ENCODE peak calls at places on chromosomes 4 and X, in nine cellular contexts. One of them, this sample, is unnamed.

GRCh38 chr4:61380865-61381264 is 180.7 kb downstream of the ADGRL3 start:
- DNase-seq in anterior cingulate cortex: no peak
- DNase-seq in non-pigmented ciliary epithelial cell: no peak
- DNase-seq in stimulated activated CD4-positive, alpha-beta T cell treated with anti-CD3 and anti-CD28 coated beads, Interleukin-1b, Interleukin-23, amount 100 ng/mL, for 48 hours: no peak
- DNase-seq in cardiac fibroblast: no peak
- DNase-seq in mesenchymal stem cell: no peak
- DNase-seq in head of caudate nucleus: no peak
- DNase-seq in GM03348: no peak
- DNase-seq in posterior cingulate gyrus: no peak
- DNase-seq in this sample: no peak

GRCh38 chrX:46957299-46957698 is 45.1 kb downstream of the JADE3 start:
- DNase-seq in anterior cingulate cortex: no peak
- DNase-seq in non-pigmented ciliary epithelial cell: no peak
- DNase-seq in stimulated activated CD4-positive, alpha-beta T cell treated with anti-CD3 and anti-CD28 coated beads, Interleukin-1b, Interleukin-23, amount 100 ng/mL, for 48 hours: no peak
- DNase-seq in cardiac fibroblast: no peak
- DNase-seq in mesenchymal stem cell: no peak
- DNase-seq in head of caudate nucleus: no peak
- DNase-seq in GM03348: no peak
- DNase-seq in posterior cingulate gyrus: no peak
- DNase-seq in this sample: no peak

GRCh38 chr4:47704693-47705325 is 133.1 kb downstream of the CORIN start:
- DNase-seq in anterior cingulate cortex: peak; percentile 6
- DNase-seq in non-pigmented ciliary epithelial cell: no peak
- DNase-seq in stimulated activated CD4-positive, alpha-beta T cell treated with anti-CD3 and anti-CD28 coated beads, Interleukin-1b, Interleukin-23, amount 100 ng/mL, for 48 hours: peak; percentile 10
- DNase-seq in cardiac fibroblast: peak; percentile 36
- DNase-seq in mesenchymal stem cell: peak; percentile 59
- DNase-seq in head of caudate nucleus: peak; percentile 26
- DNase-seq in GM03348: peak; percentile 41
- DNase-seq in posterior cingulate gyrus: no peak
- DNase-seq in this sample: no peak

GRCh38 chr4:75821966-75822365 is 80.3 kb downstream of the PPEF2 start:
- DNase-seq in anterior cingulate cortex: no peak
- DNase-seq in non-pigmented ciliary epithelial cell: no peak
- DNase-seq in stimulated activated CD4-positive, alpha-beta T cell treated with anti-CD3 and anti-CD28 coated beads, Interleukin-1b, Interleukin-23, amount 100 ng/mL, for 48 hours: no peak
- DNase-seq in cardiac fibroblast: peak; percentile 26
- DNase-seq in mesenchymal stem cell: no peak
- DNase-seq in head of caudate nucleus: no peak
- DNase-seq in GM03348: no peak
- DNase-seq in posterior cingulate gyrus: no peak
- DNase-seq in this sample: no peak

GRCh38 chrX:47172549-47172948 is 21.1 kb upstream of the UBA1 start:
- DNase-seq in anterior cingulate cortex: no peak
- DNase-seq in non-pigmented ciliary epithelial cell: no peak
- DNase-seq in stimulated activated CD4-positive, alpha-beta T cell treated with anti-CD3 and anti-CD28 coated beads, Interleukin-1b, Interleukin-23, amount 100 ng/mL, for 48 hours: no peak
- DNase-seq in cardiac fibroblast: no peak
- DNase-seq in mesenchymal stem cell: no peak
- DNase-seq in head of caudate nucleus: no peak
- DNase-seq in GM03348: no peak
- DNase-seq in posterior cingulate gyrus: no peak
- DNase-seq in this sample: no peak

GRCh38 chrX:24672701-24673190 is 21.0 kb upstream of the POLA1 start:
- DNase-seq in anterior cingulate cortex: peak; percentile 10
- DNase-seq in non-pigmented ciliary epithelial cell: no peak
- DNase-seq in stimulated activated CD4-positive, alpha-beta T cell treated with anti-CD3 and anti-CD28 coated beads, Interleukin-1b, Interleukin-23, amount 100 ng/mL, for 48 hours: no peak
- DNase-seq in cardiac fibroblast: no peak
- DNase-seq in mesenchymal stem cell: no peak
- DNase-seq in head of caudate nucleus: peak; percentile 51
- DNase-seq in GM03348: no peak
- DNase-seq in posterior cingulate gyrus: no peak
- DNase-seq in this sample: peak; percentile 58

GRCh38 chrX:54786972-54787371 is 11.1 kb downstream of the ITIH6 start:
- DNase-seq in anterior cingulate cortex: no peak
- DNase-seq in non-pigmented ciliary epithelial cell: no peak
- DNase-seq in stimulated activated CD4-positive, alpha-beta T cell treated with anti-CD3 and anti-CD28 coated beads, Interleukin-1b, Interleukin-23, amount 100 ng/mL, for 48 hours: peak; percentile 29
- DNase-seq in cardiac fibroblast: no peak
- DNase-seq in mesenchymal stem cell: no peak
- DNase-seq in head of caudate nucleus: no peak
- DNase-seq in GM03348: no peak
- DNase-seq in posterior cingulate gyrus: no peak
- DNase-seq in this sample: no peak

GRCh38 chr4:185993328-185993973 is 75.5 kb upstream of the TLR3 start:
- DNase-seq in anterior cingulate cortex: no peak
- DNase-seq in non-pigmented ciliary epithelial cell: no peak
- DNase-seq in stimulated activated CD4-positive, alpha-beta T cell treated with anti-CD3 and anti-CD28 coated beads, Interleukin-1b, Interleukin-23, amount 100 ng/mL, for 48 hours: no peak
- DNase-seq in cardiac fibroblast: no peak
- DNase-seq in mesenchymal stem cell: no peak
- DNase-seq in head of caudate nucleus: no peak
- DNase-seq in GM03348: no peak
- DNase-seq in posterior cingulate gyrus: no peak
- DNase-seq in this sample: no peak

GRCh38 chr4:176226736-176227135 is 31.4 kb upstream of the SPATA4 start:
- DNase-seq in anterior cingulate cortex: no peak
- DNase-seq in non-pigmented ciliary epithelial cell: no peak
- DNase-seq in stimulated activated CD4-positive, alpha-beta T cell treated with anti-CD3 and anti-CD28 coated beads, Interleukin-1b, Interleukin-23, amount 100 ng/mL, for 48 hours: no peak
- DNase-seq in cardiac fibroblast: no peak
- DNase-seq in mesenchymal stem cell: peak; percentile 9
- DNase-seq in head of caudate nucleus: no peak
- DNase-seq in GM03348: no peak
- DNase-seq in posterior cingulate gyrus: no peak
- DNase-seq in this sample: no peak

GRCh38 chr4:3812211-3812934 is 46.2 kb downstream of the ADRA2C start:
- DNase-seq in anterior cingulate cortex: no peak
- DNase-seq in non-pigmented ciliary epithelial cell: no peak
- DNase-seq in stimulated activated CD4-positive, alpha-beta T cell treated with anti-CD3 and anti-CD28 coated beads, Interleukin-1b, Interleukin-23, amount 100 ng/mL, for 48 hours: no peak
- DNase-seq in cardiac fibroblast: no peak
- DNase-seq in mesenchymal stem cell: no peak
- DNase-seq in head of caudate nucleus: no peak
- DNase-seq in GM03348: no peak
- DNase-seq in posterior cingulate gyrus: no peak
- DNase-seq in this sample: no peak

GRCh38 chr4:7867701-7868429 is 71.8 kb downstream of the AFAP1 start:
- DNase-seq in anterior cingulate cortex: no peak
- DNase-seq in non-pigmented ciliary epithelial cell: no peak
- DNase-seq in stimulated activated CD4-positive, alpha-beta T cell treated with anti-CD3 and anti-CD28 coated beads, Interleukin-1b, Interleukin-23, amount 100 ng/mL, for 48 hours: no peak
- DNase-seq in cardiac fibroblast: no peak
- DNase-seq in mesenchymal stem cell: peak; percentile 34
- DNase-seq in head of caudate nucleus: no peak
- DNase-seq in GM03348: peak; percentile 42
- DNase-seq in posterior cingulate gyrus: no peak
- DNase-seq in this sample: no peak

GRCh38 chr4:97942137-97942536 is 201.1 kb downstream of the STPG2 start:
- DNase-seq in anterior cingulate cortex: no peak
- DNase-seq in non-pigmented ciliary epithelial cell: no peak
- DNase-seq in stimulated activated CD4-positive, alpha-beta T cell treated with anti-CD3 and anti-CD28 coated beads, Interleukin-1b, Interleukin-23, amount 100 ng/mL, for 48 hours: no peak
- DNase-seq in cardiac fibroblast: no peak
- DNase-seq in mesenchymal stem cell: no peak
- DNase-seq in head of caudate nucleus: no peak
- DNase-seq in GM03348: no peak
- DNase-seq in posterior cingulate gyrus: no peak
- DNase-seq in this sample: no peak

GRCh38 chr4:182065255-182065654 is 177.9 kb upstream of the TENM3 start:
- DNase-seq in anterior cingulate cortex: no peak
- DNase-seq in non-pigmented ciliary epithelial cell: no peak
- DNase-seq in stimulated activated CD4-positive, alpha-beta T cell treated with anti-CD3 and anti-CD28 coated beads, Interleukin-1b, Interleukin-23, amount 100 ng/mL, for 48 hours: no peak
- DNase-seq in cardiac fibroblast: peak; percentile 4
- DNase-seq in mesenchymal stem cell: no peak
- DNase-seq in head of caudate nucleus: no peak
- DNase-seq in GM03348: no peak
- DNase-seq in posterior cingulate gyrus: no peak
- DNase-seq in this sample: no peak

GRCh38 chrX:48471504-48471903 is 1.4 kb upstream of the SLC38A5 start:
- DNase-seq in anterior cingulate cortex: no peak
- DNase-seq in non-pigmented ciliary epithelial cell: no peak
- DNase-seq in stimulated activated CD4-positive, alpha-beta T cell treated with anti-CD3 and anti-CD28 coated beads, Interleukin-1b, Interleukin-23, amount 100 ng/mL, for 48 hours: no peak
- DNase-seq in cardiac fibroblast: no peak
- DNase-seq in mesenchymal stem cell: no peak
- DNase-seq in head of caudate nucleus: no peak
- DNase-seq in GM03348: no peak
- DNase-seq in posterior cingulate gyrus: no peak
- DNase-seq in this sample: no peak

GRCh38 chrX:19034025-19034424 is 50.1 kb upstream of the PHKA2 start:
- DNase-seq in anterior cingulate cortex: no peak
- DNase-seq in non-pigmented ciliary epithelial cell: no peak
- DNase-seq in stimulated activated CD4-positive, alpha-beta T cell treated with anti-CD3 and anti-CD28 coated beads, Interleukin-1b, Interleukin-23, amount 100 ng/mL, for 48 hours: no peak
- DNase-seq in cardiac fibroblast: no peak
- DNase-seq in mesenchymal stem cell: no peak
- DNase-seq in head of caudate nucleus: no peak
- DNase-seq in GM03348: no peak
- DNase-seq in posterior cingulate gyrus: no peak
- DNase-seq in this sample: no peak

GRCh38 chr4:8478801-8479744 is 38.5 kb downstream of the TRMT44 start:
- DNase-seq in anterior cingulate cortex: no peak
- DNase-seq in non-pigmented ciliary epithelial cell: no peak
- DNase-seq in stimulated activated CD4-positive, alpha-beta T cell treated with anti-CD3 and anti-CD28 coated beads, Interleukin-1b, Interleukin-23, amount 100 ng/mL, for 48 hours: no peak
- DNase-seq in cardiac fibroblast: peak; percentile 6
- DNase-seq in mesenchymal stem cell: peak; percentile 7
- DNase-seq in head of caudate nucleus: no peak
- DNase-seq in GM03348: no peak
- DNase-seq in posterior cingulate gyrus: no peak
- DNase-seq in this sample: no peak

GRCh38 chrX:75107863-75108509 is 48.1 kb downstream of the ABCB7 start:
- DNase-seq in anterior cingulate cortex: no peak
- DNase-seq in non-pigmented ciliary epithelial cell: no peak
- DNase-seq in stimulated activated CD4-positive, alpha-beta T cell treated with anti-CD3 and anti-CD28 coated beads, Interleukin-1b, Interleukin-23, amount 100 ng/mL, for 48 hours: no peak
- DNase-seq in cardiac fibroblast: no peak
- DNase-seq in mesenchymal stem cell: no peak
- DNase-seq in head of caudate nucleus: no peak
- DNase-seq in GM03348: no peak
- DNase-seq in posterior cingulate gyrus: no peak
- DNase-seq in this sample: no peak

GRCh38 chr4:125244848-125245450 is 69.8 kb upstream of the FAT4 start:
- DNase-seq in anterior cingulate cortex: no peak
- DNase-seq in non-pigmented ciliary epithelial cell: no peak
- DNase-seq in stimulated activated CD4-positive, alpha-beta T cell treated with anti-CD3 and anti-CD28 coated beads, Interleukin-1b, Interleukin-23, amount 100 ng/mL, for 48 hours: no peak
- DNase-seq in cardiac fibroblast: peak; percentile 51
- DNase-seq in mesenchymal stem cell: peak; percentile 36
- DNase-seq in head of caudate nucleus: no peak
- DNase-seq in GM03348: peak; percentile 20
- DNase-seq in posterior cingulate gyrus: no peak
- DNase-seq in this sample: no peak

GRCh38 chrX:17537652-17538301 is 162.8 kb downstream of the NHS start:
- DNase-seq in anterior cingulate cortex: no peak
- DNase-seq in non-pigmented ciliary epithelial cell: no peak
- DNase-seq in stimulated activated CD4-positive, alpha-beta T cell treated with anti-CD3 and anti-CD28 coated beads, Interleukin-1b, Interleukin-23, amount 100 ng/mL, for 48 hours: no peak
- DNase-seq in cardiac fibroblast: no peak
- DNase-seq in mesenchymal stem cell: no peak
- DNase-seq in head of caudate nucleus: no peak
- DNase-seq in GM03348: no peak
- DNase-seq in posterior cingulate gyrus: no peak
- DNase-seq in this sample: no peak

GRCh38 chr4:40316333-40316781 is 18.8 kb upstream of the CHRNA9 start:
- DNase-seq in anterior cingulate cortex: no peak
- DNase-seq in non-pigmented ciliary epithelial cell: no peak
- DNase-seq in stimulated activated CD4-positive, alpha-beta T cell treated with anti-CD3 and anti-CD28 coated beads, Interleukin-1b, Interleukin-23, amount 100 ng/mL, for 48 hours: peak; percentile 29
- DNase-seq in cardiac fibroblast: peak; percentile 95
- DNase-seq in mesenchymal stem cell: peak; percentile 99
- DNase-seq in head of caudate nucleus: no peak
- DNase-seq in GM03348: peak; percentile 59
- DNase-seq in posterior cingulate gyrus: no peak
- DNase-seq in this sample: no peak

GRCh38 chr4:165874072-165874798 is 1.2 kb downstream of the TLL1 start:
- DNase-seq in anterior cingulate cortex: no peak
- DNase-seq in non-pigmented ciliary epithelial cell: no peak
- DNase-seq in stimulated activated CD4-positive, alpha-beta T cell treated with anti-CD3 and anti-CD28 coated beads, Interleukin-1b, Interleukin-23, amount 100 ng/mL, for 48 hours: no peak
- DNase-seq in cardiac fibroblast: peak; percentile 14
- DNase-seq in mesenchymal stem cell: peak; percentile 14
- DNase-seq in head of caudate nucleus: no peak
- DNase-seq in GM03348: peak; percentile 7
- DNase-seq in posterior cingulate gyrus: no peak
- DNase-seq in this sample: no peak

GRCh38 chr4:33746979-33747378 is 2497.3 kb downstream of the ARAP2 start:
- DNase-seq in anterior cingulate cortex: no peak
- DNase-seq in non-pigmented ciliary epithelial cell: no peak
- DNase-seq in stimulated activated CD4-positive, alpha-beta T cell treated with anti-CD3 and anti-CD28 coated beads, Interleukin-1b, Interleukin-23, amount 100 ng/mL, for 48 hours: no peak
- DNase-seq in cardiac fibroblast: no peak
- DNase-seq in mesenchymal stem cell: no peak
- DNase-seq in head of caudate nucleus: no peak
- DNase-seq in GM03348: peak; percentile 12
- DNase-seq in posterior cingulate gyrus: no peak
- DNase-seq in this sample: no peak

GRCh38 chr4:86749121-86749520 is 100.1 kb downstream of the SLC10A6 start:
- DNase-seq in anterior cingulate cortex: no peak
- DNase-seq in non-pigmented ciliary epithelial cell: no peak
- DNase-seq in stimulated activated CD4-positive, alpha-beta T cell treated with anti-CD3 and anti-CD28 coated beads, Interleukin-1b, Interleukin-23, amount 100 ng/mL, for 48 hours: no peak
- DNase-seq in cardiac fibroblast: no peak
- DNase-seq in mesenchymal stem cell: no peak
- DNase-seq in head of caudate nucleus: no peak
- DNase-seq in GM03348: no peak
- DNase-seq in posterior cingulate gyrus: no peak
- DNase-seq in this sample: no peak

This sample was measured in nucleus accumbens.